ENCODE peak calls at places on chromosomes 5 and 9, in five cellular contexts. One of them, this sample, is unnamed.

GRCh38 chr9:115038138-115038537 is 79.8 kb downstream of the TNC start:
- DNase-seq in breast epithelium: no peak
- DNase-seq in nucleus accumbens: no peak
- DNase-seq in hippocampal formation: no peak
- DNase-seq in AG20443: no peak
- DNase-seq in this sample: no peak

GRCh38 chr9:114460513-114461225 is 44.6 kb downstream of the WHRN start:
- DNase-seq in nucleus accumbens: no peak
- DNase-seq in hippocampal formation: no peak
- DNase-seq in AG20443: no peak
- DNase-seq in breast epithelium: no peak
- DNase-seq in this sample: no peak

GRCh38 chr5:172729588-172729987 is 41.4 kb downstream of the DUSP1 start:
- DNase-seq in AG20443: no peak
- DNase-seq in hippocampal formation: no peak
- DNase-seq in breast epithelium: no peak
- DNase-seq in nucleus accumbens: no peak
- DNase-seq in this sample: no peak

GRCh38 chr5:14870347-14871083 is 1.1 kb downstream of the ANKH start:
- DNase-seq in breast epithelium: no peak
- DNase-seq in nucleus accumbens: peak
- DNase-seq in AG20443: peak
- DNase-seq in hippocampal formation: no peak
- DNase-seq in this sample: peak

GRCh38 chr9:70324963-70325362 is 66.2 kb downstream of the SMC5 start:
- DNase-seq in AG20443: peak
- DNase-seq in hippocampal formation: no peak
- DNase-seq in nucleus accumbens: no peak
- DNase-seq in breast epithelium: no peak
- DNase-seq in this sample: no peak

GRCh38 chr5:107808671-107809137 is 138.0 kb upstream of the EFNA5 start:
- DNase-seq in breast epithelium: no peak
- DNase-seq in hippocampal formation: no peak
- DNase-seq in AG20443: peak
- DNase-seq in nucleus accumbens: no peak
- DNase-seq in this sample: no peak

GRCh38 chr9:37976714-37977477 is 73.0 kb upstream of the SLC25A51 start:
- DNase-seq in AG20443: peak
- DNase-seq in nucleus accumbens: no peak
- DNase-seq in breast epithelium: no peak
- DNase-seq in hippocampal formation: no peak
- DNase-seq in this sample: no peak

GRCh38 chr9:108743426-108743825 is 112.4 kb downstream of the ACTL7B start:
- DNase-seq in AG20443: no peak
- DNase-seq in nucleus accumbens: no peak
- DNase-seq in breast epithelium: no peak
- DNase-seq in hippocampal formation: no peak
- DNase-seq in this sample: no peak

GRCh38 chr5:111512026-111512405 is 319 bp downstream of the STARD4 start:
- DNase-seq in breast epithelium: peak
- DNase-seq in nucleus accumbens: no peak
- DNase-seq in AG20443: no peak
- DNase-seq in hippocampal formation: no peak
- DNase-seq in this sample: no peak

GRCh38 chr9:123468541-123468940 is 112.5 kb downstream of the CRB2 start:
- DNase-seq in breast epithelium: no peak
- DNase-seq in hippocampal formation: no peak
- DNase-seq in AG20443: no peak
- DNase-seq in nucleus accumbens: no peak
- DNase-seq in this sample: no peak

GRCh38 chr5:80925940-80926339 is 34.2 kb upstream of the RASGRF2 start:
- DNase-seq in nucleus accumbens: no peak
- DNase-seq in AG20443: no peak
- DNase-seq in hippocampal formation: no peak
- DNase-seq in breast epithelium: no peak
- DNase-seq in this sample: no peak

GRCh38 chr9:80881946-80882345 is 807.4 kb downstream of the TLE1 start:
- DNase-seq in AG20443: no peak
- DNase-seq in breast epithelium: no peak
- DNase-seq in nucleus accumbens: no peak
- DNase-seq in hippocampal formation: no peak
- DNase-seq in this sample: no peak

GRCh38 chr9:107044872-107045271 is 181.9 kb downstream of the ZNF462 start:
- DNase-seq in AG20443: no peak
- DNase-seq in breast epithelium: no peak
- DNase-seq in hippocampal formation: no peak
- DNase-seq in nucleus accumbens: no peak
- DNase-seq in this sample: no peak

GRCh38 chr5:35745193-35745592 is 111.5 kb upstream of the IL7R start:
- DNase-seq in breast epithelium: no peak
- DNase-seq in hippocampal formation: no peak
- DNase-seq in nucleus accumbens: no peak
- DNase-seq in AG20443: no peak
- DNase-seq in this sample: no peak

GRCh38 chr5:143576721-143577484 is 173.4 kb upstream of the NR3C1 start:
- DNase-seq in nucleus accumbens: no peak
- DNase-seq in AG20443: peak
- DNase-seq in breast epithelium: no peak
- DNase-seq in hippocampal formation: no peak
- DNase-seq in this sample: no peak

GRCh38 chr5:164763211-164763610 is 1257.8 kb downstream of the MAT2B start:
- DNase-seq in nucleus accumbens: no peak
- DNase-seq in hippocampal formation: no peak
- DNase-seq in AG20443: no peak
- DNase-seq in breast epithelium: no peak
- DNase-seq in this sample: no peak

GRCh38 chr5:33491941-33492340 is 51.2 kb downstream of the TARS1 start:
- DNase-seq in AG20443: no peak
- DNase-seq in nucleus accumbens: no peak
- DNase-seq in breast epithelium: no peak
- DNase-seq in hippocampal formation: no peak
- DNase-seq in this sample: no peak

GRCh38 chr5:139758510-139759036 is 37.0 kb upstream of the PSD2 start:
- DNase-seq in AG20443: no peak
- DNase-seq in nucleus accumbens: no peak
- DNase-seq in hippocampal formation: no peak
- DNase-seq in breast epithelium: no peak
- DNase-seq in this sample: no peak

GRCh38 chr9:6910032-6910431 is 152.3 kb downstream of the KDM4C start:
- DNase-seq in nucleus accumbens: no peak
- DNase-seq in breast epithelium: no peak
- DNase-seq in hippocampal formation: no peak
- DNase-seq in AG20443: peak
- DNase-seq in this sample: no peak

GRCh38 chr5:132747064-132747692 is at the start of gene CCNI2:
- DNase-seq in nucleus accumbens: no peak
- DNase-seq in breast epithelium: no peak
- DNase-seq in AG20443: peak
- DNase-seq in hippocampal formation: no peak
- DNase-seq in this sample: peak

GRCh38 chr9:12989669-12990068 is 214.8 kb downstream of the LURAP1L start:
- DNase-seq in hippocampal formation: no peak
- DNase-seq in nucleus accumbens: no peak
- DNase-seq in AG20443: no peak
- DNase-seq in breast epithelium: no peak
- DNase-seq in this sample: no peak